ENCODE peak calls at places on chromosomes 5 and 9, in five cellular contexts. K is neural progenitor cell; G is naive thymus-derived CD4-positive, alpha-beta T cell; W is mucosa of descending colon; O is stomach. D is an unnamed sample.

GRCh38 chr5:156534906-156535305 is 207.9 kb downstream of the SGCD start:
- DNase-seq in W (no peak), G (no peak), K (no peak), O (no peak), D (no peak)

GRCh38 chr5:19855031-19855430 is 133.0 kb downstream of the CDH18 start:
- DNase-seq in K (no peak), W (no peak), O (no peak), G (no peak), D (no peak)

GRCh38 chr5:157219491-157220271 is 39.0 kb downstream of the ITK start:
- DNase-seq in W (no peak), K (no peak), G (no peak), O (no peak), D (no peak)

GRCh38 chr5:58380655-58381054 is 79.2 kb downstream of the PLK2 start:
- DNase-seq in G (no peak), O (no peak), K (no peak), W (no peak), D (no peak)

GRCh38 chr5:998975-999501 is 9.6 kb upstream of the NKD2 start:
- DNase-seq in O (peak; percentile 27), G (no peak), W (peak; percentile 16), K (no peak), D (no peak)

GRCh38 chr5:35152733-35153132 is 77.6 kb downstream of the PRLR start:
- DNase-seq in K (no peak), W (no peak), O (no peak), G (no peak), D (no peak)

GRCh38 chr9:4569101-4569500 is 78.8 kb downstream of the SLC1A1 start:
- DNase-seq in G (no peak), W (no peak), K (no peak), O (no peak), D (no peak)

GRCh38 chr5:57450991-57451876 is 31.4 kb downstream of the ACTBL2 start:
- DNase-seq in O (no peak), G (no peak), K (no peak), W (no peak), D (no peak)

GRCh38 chr5:14417232-14417730 is 164.3 kb upstream of the OTULINL start:
- DNase-seq in W (peak; percentile 54), O (no peak), G (no peak), K (no peak), D (no peak)

GRCh38 chr9:84207443-84208032 is 133.0 kb downstream of the SLC28A3 start:
- DNase-seq in W (no peak), K (no peak), G (no peak), O (no peak), D (no peak)

GRCh38 chr5:115166744-115167393 is 2.8 kb downstream of the TRIM36 start:
- DNase-seq in K (no peak), W (peak; percentile 50), O (no peak), G (no peak), D (no peak)

GRCh38 chr5:44603496-44604272 is 205.1 kb upstream of the MRPS30 start:
- DNase-seq in G (no peak), K (peak; percentile 30), W (no peak), O (no peak), D (no peak)

GRCh38 chr5:114940709-114941108 is 229.0 kb downstream of the TRIM36 start:
- DNase-seq in O (no peak), G (no peak), W (no peak), K (no peak), D (no peak)

GRCh38 chr9:72948906-72949582 is 3.8 kb downstream of the ALDH1A1 start:
- DNase-seq in K (no peak), G (no peak), O (no peak), W (no peak), D (no peak)

GRCh38 chr9:92151691-92152393 is 36.6 kb upstream of the SPTLC1 start:
- DNase-seq in G (no peak), K (no peak), W (no peak), O (no peak), D (no peak)

GRCh38 chr5:151033217-151033934 is 13.0 kb downstream of the GPX3 start:
- DNase-seq in O (no peak), G (no peak), K (no peak), W (no peak), D (no peak)

GRCh38 chr9:95641591-95641990 is 124.8 kb upstream of the PTCH1 start:
- DNase-seq in G (no peak), O (no peak), W (no peak), K (no peak), D (no peak)

GRCh38 chr5:179869101-179869500 is 10.5 kb upstream of the MRNIP start:
- DNase-seq in W (no peak), K (peak; percentile 64), O (no peak), G (no peak), D (no peak)

GRCh38 chr5:159106569-159107282 is 7.0 kb upstream of the EBF1 start:
- DNase-seq in G (peak; percentile 40), O (peak; percentile 71), W (peak; percentile 76), K (peak; percentile 93), D (peak; percentile 74)

GRCh38 chr5:159105318-159106053 is 5.8 kb upstream of the EBF1 start:
- DNase-seq in G (no peak), O (no peak), K (peak; percentile 64), W (peak; percentile 47), D (no peak)

GRCh38 chr5:159107308-159107707 is 7.6 kb upstream of the EBF1 start:
- DNase-seq in G (no peak), O (no peak), K (no peak), W (no peak), D (no peak)

GRCh38 chr5:159104759-159105317 is 5.1 kb upstream of the EBF1 start:
- DNase-seq in G (no peak), W (no peak), O (no peak), K (peak; percentile 27), D (no peak)

DNA sequence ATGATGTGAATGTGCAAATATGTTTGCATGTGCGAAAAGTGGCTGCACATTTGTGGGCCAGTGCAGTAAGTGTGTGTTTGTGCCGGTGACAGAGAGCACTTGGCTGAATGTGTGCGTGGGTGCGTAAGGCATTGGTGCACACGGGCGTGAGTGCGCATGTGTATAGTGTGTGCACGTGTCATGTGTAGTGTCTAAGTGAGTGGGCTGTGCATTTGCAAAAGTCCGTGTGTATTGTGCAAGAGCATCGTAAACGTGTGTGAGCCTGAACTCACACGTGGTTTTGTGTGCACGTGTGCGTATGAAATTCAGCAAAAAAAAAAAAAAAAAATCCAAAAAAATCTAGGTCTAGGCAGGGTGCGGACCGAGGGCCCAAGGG is 6.5 kb upstream of the EBF1 start:
- DNase-seq in O (no peak), W (peak; percentile 44), K (peak; percentile 11), G (no peak), D (no peak)
- H3K4me3 ChIP-seq in O (peak overlapping the region; percentile 39), W (no peak overlapping the region), K (peak overlapping the region; percentile 48), G (peak overlapping the region; percentile 56), D (peak overlapping the region; percentile 23)

GRCh38 chr9:131722260-131722659 is 17.6 kb downstream of the RAPGEF1 start:
- DNase-seq in K (no peak), W (no peak), G (no peak), O (no peak), D (no peak)
- H3K4me1 ChIP-seq in K (no peaks in the 10 kb centered on the region), W (peaks cover 11% of the 10 kb centered on the region), G (peaks cover 20% of the 10 kb centered on the region), O (peaks cover 58% of the 10 kb centered on the region), D (peaks cover 14% of the 10 kb centered on the region)

DNA sequence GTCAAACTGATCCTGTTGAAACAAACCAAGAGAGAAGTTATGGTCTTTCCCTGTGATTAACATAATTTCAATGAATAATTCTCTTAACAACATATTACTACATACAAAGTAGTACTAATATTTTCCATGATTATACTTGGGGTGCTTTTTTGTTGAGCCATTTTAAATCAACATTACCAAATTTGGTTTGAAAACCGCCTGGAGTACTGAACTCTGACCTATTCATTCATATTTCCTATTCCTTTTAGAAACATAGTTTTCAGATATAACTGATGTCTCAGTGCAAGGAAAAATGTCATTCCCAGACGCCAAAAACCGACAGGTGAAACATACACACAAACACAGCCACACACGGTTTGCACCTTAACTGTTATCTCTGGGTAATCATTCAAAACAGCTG is 48.0 kb downstream of the FNBP1 start:
- DNase-seq in G (no peak), K (no peak), O (no peak), W (no peak), D (no peak)
- H3K4me3 ChIP-seq in G (no peak overlapping the region), K (no peak overlapping the region), O (no peak overlapping the region), W (no peak overlapping the region), D (no peak overlapping the region)

DNA sequence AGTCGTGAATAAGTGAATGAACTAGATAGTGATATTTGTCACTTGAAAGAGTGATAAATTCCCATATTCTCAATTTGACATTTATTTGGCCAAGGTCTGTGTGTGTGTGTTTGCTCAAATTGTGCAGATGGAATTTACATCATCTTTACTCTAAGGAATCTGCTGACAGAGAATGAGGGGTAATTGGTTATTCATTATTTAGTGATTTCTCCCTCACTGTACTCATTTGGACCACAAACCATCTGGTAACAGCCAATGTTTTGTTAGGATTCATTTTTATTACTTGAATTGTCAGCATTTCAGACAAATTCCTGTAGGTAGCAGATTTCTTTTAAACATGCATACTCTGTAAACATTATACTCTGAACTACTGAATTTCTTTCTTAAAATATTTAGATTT is 15.6 kb downstream of the VCAN start:
- DNase-seq in O (no peak), G (no peak), K (no peak), W (no peak), D (no peak)
- H3K4me1 ChIP-seq in O (no peaks in the 10 kb centered on the region), G (no peaks in the 10 kb centered on the region), K (peaks cover 40% of the 10 kb centered on the region), W (no peaks in the 10 kb centered on the region), D (no peaks in the 10 kb centered on the region)

GRCh38 chr5:72180925-72181324 is 73.7 kb downstream of the MAP1B start:
- DNase-seq in O (no peak), K (no peak), W (no peak), G (no peak), D (no peak)

GRCh38 chr5:72179816-72180440 is 72.7 kb downstream of the MAP1B start:
- DNase-seq in G (no peak), O (no peak), K (no peak), W (no peak), D (no peak)

GRCh38 chr5:72183231-72183630 is 76.0 kb downstream of the MAP1B start:
- DNase-seq in O (no peak), W (no peak), K (peak; percentile 76), G (no peak), D (no peak)

GRCh38 chr5:72177538-72177937 is 70.3 kb downstream of the MAP1B start:
- DNase-seq in G (no peak), O (no peak), W (no peak), K (no peak), D (no peak)

GRCh38 chr5:72178910-72179815 is 71.9 kb downstream of the MAP1B start:
- DNase-seq in G (no peak), O (no peak), K (peak; percentile 89), W (no peak), D (no peak)
- H3K4me3 ChIP-seq in G (no peak overlapping the region), O (peak overlapping the region; percentile 9), K (peak overlapping the region; percentile 34), W (no peak overlapping the region), D (no peak overlapping the region)

DNA sequence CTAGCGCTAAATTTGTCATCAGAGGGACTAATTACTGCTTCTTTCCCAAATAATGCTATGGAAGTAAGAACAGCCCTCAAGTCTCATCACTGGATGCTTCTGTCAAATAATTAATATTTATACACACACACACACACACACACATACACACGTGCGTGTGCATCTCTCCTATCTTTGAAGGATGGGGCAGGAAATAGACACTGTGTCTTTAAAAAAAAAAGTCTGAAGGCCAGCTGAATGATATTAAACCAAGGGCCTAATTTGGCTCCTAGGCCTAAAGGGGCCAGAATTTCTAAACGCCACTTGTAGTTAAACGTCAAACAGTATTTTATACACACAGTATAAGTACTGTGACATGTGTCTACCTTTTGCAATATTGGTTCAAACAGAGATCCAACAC is 3.3 kb downstream of the SLF1 start:
- DNase-seq in G (no peak), O (no peak), K (no peak), W (no peak), D (no peak)
- H3K4me1 ChIP-seq in G (peaks cover 6% of the 10 kb centered on the region), O (peaks cover 23% of the 10 kb centered on the region), K (peaks cover 23% of the 10 kb centered on the region), W (peaks cover 17% of the 10 kb centered on the region), D (peaks cover 5% of the 10 kb centered on the region)

D was measured in right lobe of liver.